ENCODE peak calls at places on chromosomes 4 and X, in ten cellular contexts. K, V, F, A, M, G, Q, U, Z and S are unnamed samples.

GRCh38 chrX:68833448-68833805 is 4.6 kb downstream of the EFNB1 start:
- DNase-seq in K (no peak), V (no peak), F (no peak), A (no peak), M (no peak), G (no peak), Q (no peak), U (no peak), Z (no peak), S (no peak)

GRCh38 chr4:10015140-10015753 is 6.0 kb downstream of the SLC2A9 start:
- DNase-seq in K (no peak), V (no peak), F (peak), A (peak), M (peak), G (no peak), Q (peak), U (peak), Z (peak), S (no peak)

GRCh38 chrX:101262590-101262989 is 28.5 kb downstream of the TAF7L start:
- DNase-seq in K (no peak), V (no peak), F (no peak), A (no peak), M (no peak), G (no peak), Q (no peak), U (no peak), Z (no peak), S (no peak)

GRCh38 chr4:84887824-84888223 is 78.7 kb downstream of the WDFY3 start:
- DNase-seq in K (no peak), V (no peak), F (peak), A (no peak), M (peak), G (no peak), Q (no peak), U (no peak), Z (no peak), S (no peak)

GRCh38 chrX:65273152-65273551 is 261.4 kb downstream of the LAS1L start:
- DNase-seq in K (no peak), V (no peak), F (no peak), A (no peak), M (no peak), G (no peak), Q (no peak), U (no peak), Z (no peak), S (no peak)

GRCh38 chr4:31674313-31674947 is 954.3 kb downstream of the PCDH7 start:
- DNase-seq in K (no peak), V (no peak), F (peak), A (no peak), M (no peak), G (no peak), Q (no peak), U (no peak), Z (peak), S (no peak)

GRCh38 chrX:115957862-115958490 is 212.6 kb upstream of the AGTR2 start:
- DNase-seq in K (no peak), V (no peak), F (no peak), A (no peak), M (no peak), G (no peak), Q (no peak), U (no peak), Z (no peak), S (no peak)

GRCh38 chr4:71026086-71026485 is 32.6 kb downstream of the DCK start:
- DNase-seq in K (no peak), V (no peak), F (peak), A (no peak), M (peak), G (no peak), Q (no peak), U (no peak), Z (no peak), S (peak)

GRCh38 chr4:40728341-40728740 is 21.4 kb upstream of the NSUN7 start:
- DNase-seq in K (no peak), V (no peak), F (no peak), A (no peak), M (no peak), G (no peak), Q (no peak), U (no peak), Z (no peak), S (no peak)

GRCh38 chr4:108272566-108272965 is 103.8 kb upstream of the LEF1 start:
- DNase-seq in K (no peak), V (no peak), F (peak), A (no peak), M (no peak), G (no peak), Q (no peak), U (no peak), Z (no peak), S (no peak)

GRCh38 chr4:98710831-98711230 is 52.4 kb upstream of the TSPAN5 start:
- DNase-seq in K (no peak), V (no peak), F (peak), A (no peak), M (peak), G (no peak), Q (no peak), U (no peak), Z (no peak), S (no peak)

GRCh38 chr4:92994727-92995126 is 691.0 kb downstream of the GRID2 start:
- DNase-seq in K (no peak), V (no peak), F (no peak), A (no peak), M (no peak), G (no peak), Q (no peak), U (no peak), Z (no peak), S (no peak)

GRCh38 chr4:38795087-38795486 is 9.5 kb downstream of the TLR1 start:
- DNase-seq in K (no peak), V (no peak), F (no peak), A (no peak), M (no peak), G (no peak), Q (no peak), U (no peak), Z (no peak), S (no peak)

GRCh38 chr4:114037981-114038380 is 58.5 kb upstream of the ARSJ start:
- DNase-seq in K (no peak), V (no peak), F (no peak), A (no peak), M (no peak), G (no peak), Q (no peak), U (no peak), Z (no peak), S (no peak)

GRCh38 chr4:98610926-98611325 is 47.5 kb downstream of the TSPAN5 start:
- DNase-seq in K (no peak), V (no peak), F (no peak), A (no peak), M (no peak), G (no peak), Q (no peak), U (no peak), Z (no peak), S (no peak)

GRCh38 chrX:46326161-46326560 is 219.1 kb downstream of the ZNF674 start:
- DNase-seq in K (no peak), V (no peak), F (peak), A (no peak), M (peak), G (no peak), Q (no peak), U (no peak), Z (no peak), S (no peak)

GRCh38 chrX:112450810-112451209 is 228.9 kb downstream of the LHFPL1 start:
- DNase-seq in K (no peak), V (no peak), F (no peak), A (no peak), M (no peak), G (no peak), Q (no peak), U (no peak), Z (no peak), S (no peak)

GRCh38 chr4:168830777-168831512 is 179.1 kb downstream of the CBR4 start:
- DNase-seq in K (no peak), V (no peak), F (no peak), A (no peak), M (no peak), G (no peak), Q (no peak), U (no peak), Z (peak), S (no peak)

GRCh38 chr4:39565925-39566630 is 38.8 kb upstream of the UGDH start:
- DNase-seq in K (no peak), V (no peak), F (peak), A (no peak), M (peak), G (no peak), Q (no peak), U (no peak), Z (no peak), S (peak)

GRCh38 chr4:151316645-151317044 is 8.8 kb downstream of the SH3D19 start:
- DNase-seq in K (no peak), V (no peak), F (no peak), A (no peak), M (no peak), G (no peak), Q (no peak), U (no peak), Z (no peak), S (no peak)

GRCh38 chr4:180828455-180829018 is 1414.7 kb upstream of the TENM3 start:
- DNase-seq in K (no peak), V (no peak), F (peak), A (no peak), M (peak), G (no peak), Q (peak), U (peak), Z (peak), S (no peak)

GRCh38 chr4:138749303-138749702 is 266.3 kb upstream of the NOCT start:
- DNase-seq in K (no peak), V (no peak), F (peak), A (no peak), M (no peak), G (no peak), Q (no peak), U (no peak), Z (no peak), S (no peak)

GRCh38 chrX:65451663-65452062 is 82.9 kb downstream of the LAS1L start:
- DNase-seq in K (peak), V (no peak), F (peak), A (no peak), M (peak), G (no peak), Q (peak), U (no peak), Z (peak), S (no peak)

GRCh38 chr4:24979554-24979953 is 51.2 kb downstream of the LGI2 start:
- DNase-seq in K (no peak), V (peak), F (no peak), A (no peak), M (peak), G (no peak), Q (peak), U (no peak), Z (no peak), S (no peak)

GRCh38 chrX:55488559-55489314 is 911 bp downstream of the USP51 start:
- DNase-seq in K (peak), V (peak), F (peak), A (peak), M (peak), G (peak), Q (no peak), U (peak), Z (peak), S (peak)

GRCh38 chr4:1047106-1047975 is 35.9 kb downstream of the FGFRL1 start:
- DNase-seq in K (no peak), V (peak), F (no peak), A (peak), M (peak), G (no peak), Q (no peak), U (no peak), Z (peak), S (no peak)

GRCh38 chrX:132412208-132412607 is 76.6 kb downstream of the MBNL3 start:
- DNase-seq in K (no peak), V (no peak), F (no peak), A (no peak), M (no peak), G (no peak), Q (no peak), U (peak), Z (no peak), S (no peak)

GRCh38 chr4:145234086-145234694 is 53.8 kb upstream of the OTUD4 start:
- DNase-seq in K (peak), V (peak), F (peak), A (peak), M (peak), G (peak), Q (peak), U (peak), Z (peak), S (no peak)

GRCh38 chr4:183962413-183962812 is 57.3 kb downstream of the STOX2 start:
- DNase-seq in K (no peak), V (no peak), F (no peak), A (no peak), M (no peak), G (no peak), Q (no peak), U (no peak), Z (no peak), S (no peak)

GRCh38 chrX:40209951-40210617 is 112.3 kb upstream of the BCOR start:
- DNase-seq in K (no peak), V (no peak), F (no peak), A (no peak), M (no peak), G (no peak), Q (no peak), U (no peak), Z (no peak), S (no peak)

GRCh38 chr4:29326816-29327215 is 1393.4 kb upstream of the PCDH7 start:
- DNase-seq in K (no peak), V (no peak), F (no peak), A (no peak), M (peak), G (no peak), Q (no peak), U (no peak), Z (no peak), S (no peak)

GRCh38 chrX:72003811-72004750 is 93.4 kb downstream of the NHSL2 start:
- DNase-seq in K (no peak), V (peak), F (no peak), A (peak), M (peak), G (no peak), Q (no peak), U (no peak), Z (no peak), S (no peak)

GRCh38 chrX:1484638-1485019 is 31.9 kb upstream of the ASMTL start:
- DNase-seq in K (no peak), V (no peak), F (no peak), A (no peak), M (no peak), G (no peak), Q (no peak), U (no peak), Z (peak), S (no peak)

GRCh38 chrX:86436116-86436515 is 287.9 kb downstream of the DACH2 start:
- DNase-seq in K (no peak), V (no peak), F (no peak), A (no peak), M (no peak), G (no peak), Q (no peak), U (no peak), Z (peak), S (no peak)

GRCh38 chrX:131827935-131828334 is 195.2 kb upstream of the STK26 start:
- DNase-seq in K (peak), V (no peak), F (peak), A (no peak), M (peak), G (no peak), Q (peak), U (peak), Z (peak), S (peak)

GRCh38 chr4:10783351-10783750 is 98.8 kb upstream of the CLNK start:
- DNase-seq in K (no peak), V (no peak), F (peak), A (no peak), M (peak), G (no peak), Q (no peak), U (no peak), Z (no peak), S (no peak)

GRCh38 chrX:10533686-10534365 is 86.6 kb downstream of the MID1 start:
- DNase-seq in K (no peak), V (no peak), F (no peak), A (no peak), M (no peak), G (no peak), Q (no peak), U (no peak), Z (no peak), S (no peak)

GRCh38 chrX:151920101-151920500 is 7.4 kb downstream of the MAGEA4 start:
- DNase-seq in K (no peak), V (no peak), F (no peak), A (no peak), M (no peak), G (no peak), Q (no peak), U (no peak), Z (no peak), S (no peak)